ENCODE peak calls at places on chromosomes 4 and X, in nine cellular contexts. One of them, this sample, is unnamed.

GRCh38 chr4:171007618-171008390 is 805.4 kb upstream of the GALNTL6 start:
- DNase-seq in GM10248: no peak
- DNase-seq in C1 segment of cervical spinal cord: no peak
- DNase-seq in SK-N-MC: no peak
- DNase-seq in body of pancreas: no peak
- DNase-seq in pancreas: no peak
- DNase-seq in sigmoid colon: no peak
- DNase-seq in left ventricle myocardium inferior: no peak
- DNase-seq in fibroblast of pulmonary artery: no peak
- DNase-seq in this sample: no peak

GRCh38 chrX:45760187-45760742 is 559.6 kb upstream of the DIPK2B start:
- DNase-seq in fibroblast of pulmonary artery: no peak
- DNase-seq in GM10248: no peak
- DNase-seq in sigmoid colon: no peak
- DNase-seq in left ventricle myocardium inferior: no peak
- DNase-seq in body of pancreas: no peak
- DNase-seq in C1 segment of cervical spinal cord: no peak
- DNase-seq in SK-N-MC: no peak
- DNase-seq in pancreas: no peak
- DNase-seq in this sample: peak

GRCh38 chrX:53223955-53224859 is 800 bp downstream of the KDM5C start:
- DNase-seq in sigmoid colon: no peak
- DNase-seq in left ventricle myocardium inferior: no peak
- DNase-seq in pancreas: no peak
- DNase-seq in C1 segment of cervical spinal cord: no peak
- DNase-seq in GM10248: no peak
- DNase-seq in SK-N-MC: no peak
- DNase-seq in body of pancreas: no peak
- DNase-seq in fibroblast of pulmonary artery: peak
- DNase-seq in this sample: peak

GRCh38 chr4:63090641-63091040 is 1318.6 kb downstream of the TECRL start:
- DNase-seq in left ventricle myocardium inferior: no peak
- DNase-seq in sigmoid colon: no peak
- DNase-seq in body of pancreas: no peak
- DNase-seq in pancreas: no peak
- DNase-seq in SK-N-MC: no peak
- DNase-seq in C1 segment of cervical spinal cord: no peak
- DNase-seq in GM10248: no peak
- DNase-seq in fibroblast of pulmonary artery: no peak
- DNase-seq in this sample: no peak

GRCh38 chrX:27917713-27918500 is 63.3 kb downstream of the DCAF8L1 start:
- DNase-seq in fibroblast of pulmonary artery: no peak
- DNase-seq in GM10248: no peak
- DNase-seq in body of pancreas: no peak
- DNase-seq in C1 segment of cervical spinal cord: no peak
- DNase-seq in SK-N-MC: no peak
- DNase-seq in left ventricle myocardium inferior: no peak
- DNase-seq in pancreas: no peak
- DNase-seq in sigmoid colon: no peak
- DNase-seq in this sample: no peak

GRCh38 chr4:128974203-128974602 is 119.1 kb downstream of the SCLT1 start:
- DNase-seq in SK-N-MC: no peak
- DNase-seq in body of pancreas: no peak
- DNase-seq in sigmoid colon: no peak
- DNase-seq in GM10248: no peak
- DNase-seq in fibroblast of pulmonary artery: peak
- DNase-seq in pancreas: no peak
- DNase-seq in left ventricle myocardium inferior: no peak
- DNase-seq in C1 segment of cervical spinal cord: no peak
- DNase-seq in this sample: peak

GRCh38 chr4:78622253-78622979 is 70.8 kb downstream of the ANXA3 start:
- DNase-seq in left ventricle myocardium inferior: no peak
- DNase-seq in C1 segment of cervical spinal cord: no peak
- DNase-seq in fibroblast of pulmonary artery: peak
- DNase-seq in pancreas: no peak
- DNase-seq in sigmoid colon: no peak
- DNase-seq in body of pancreas: no peak
- DNase-seq in GM10248: no peak
- DNase-seq in SK-N-MC: no peak
- DNase-seq in this sample: peak

GRCh38 chrX:121093011-121093410 is 45.6 kb downstream of the GLUD2 start:
- DNase-seq in SK-N-MC: no peak
- DNase-seq in left ventricle myocardium inferior: no peak
- DNase-seq in body of pancreas: no peak
- DNase-seq in pancreas: no peak
- DNase-seq in fibroblast of pulmonary artery: no peak
- DNase-seq in sigmoid colon: no peak
- DNase-seq in C1 segment of cervical spinal cord: no peak
- DNase-seq in GM10248: no peak
- DNase-seq in this sample: no peak

GRCh38 chr4:38949416-38950051 is 81.9 kb downstream of the FAM114A1 start:
- DNase-seq in SK-N-MC: no peak
- DNase-seq in pancreas: no peak
- DNase-seq in body of pancreas: no peak
- DNase-seq in C1 segment of cervical spinal cord: no peak
- DNase-seq in fibroblast of pulmonary artery: peak
- DNase-seq in GM10248: no peak
- DNase-seq in sigmoid colon: no peak
- DNase-seq in left ventricle myocardium inferior: no peak
- DNase-seq in this sample: peak

GRCh38 chrX:66110112-66110511 is 53.9 kb upstream of the HEPH start:
- DNase-seq in left ventricle myocardium inferior: no peak
- DNase-seq in pancreas: no peak
- DNase-seq in GM10248: peak
- DNase-seq in fibroblast of pulmonary artery: peak
- DNase-seq in sigmoid colon: no peak
- DNase-seq in SK-N-MC: no peak
- DNase-seq in body of pancreas: peak
- DNase-seq in C1 segment of cervical spinal cord: no peak
- DNase-seq in this sample: no peak

GRCh38 chr4:54400802-54401201 is 171.7 kb downstream of the PDGFRA start:
- DNase-seq in sigmoid colon: no peak
- DNase-seq in SK-N-MC: no peak
- DNase-seq in body of pancreas: no peak
- DNase-seq in left ventricle myocardium inferior: no peak
- DNase-seq in GM10248: no peak
- DNase-seq in C1 segment of cervical spinal cord: peak
- DNase-seq in fibroblast of pulmonary artery: peak
- DNase-seq in pancreas: no peak
- DNase-seq in this sample: peak

GRCh38 chr4:174120446-174121142 is 162.9 kb downstream of the FBXO8 start:
- DNase-seq in fibroblast of pulmonary artery: peak
- DNase-seq in GM10248: peak
- DNase-seq in sigmoid colon: peak
- DNase-seq in SK-N-MC: no peak
- DNase-seq in left ventricle myocardium inferior: peak
- DNase-seq in pancreas: no peak
- DNase-seq in body of pancreas: peak
- DNase-seq in C1 segment of cervical spinal cord: no peak
- DNase-seq in this sample: peak